ENCODE peak calls at places on chromosomes 11 and 22, in seven cellular contexts. U, W, O, I, E, G and B are unnamed samples.

GRCh38 chr11:7844521-7844920 is 47.8 kb upstream of the OR5P2 start:
- DNase-seq in U (no peak), W (no peak), O (no peak), I (no peak), E (no peak), G (no peak), B (no peak)

GRCh38 chr11:31690041-31690440 is 121.1 kb downstream of the PAX6 start:
- DNase-seq in U (no peak), W (peak), O (no peak), I (no peak), E (no peak), G (no peak), B (no peak)

GRCh38 chr22:49823289-49824045 is 4.2 kb downstream of the BRD1 start:
- DNase-seq in U (no peak), W (no peak), O (no peak), I (no peak), E (no peak), G (no peak), B (no peak)

GRCh38 chr11:57566035-57566504 is 1.4 kb downstream of the UBE2L6 start:
- DNase-seq in U (no peak), W (peak), O (peak), I (peak), E (peak), G (no peak), B (peak)

GRCh38 chr22:28884754-28885375 is 1.5 kb downstream of the ZNRF3 start:
- DNase-seq in U (no peak), W (no peak), O (no peak), I (no peak), E (no peak), G (no peak), B (no peak)

GRCh38 chr11:97140885-97141494 is 751.2 kb downstream of the JRKL start:
- DNase-seq in U (no peak), W (peak), O (peak), I (peak), E (no peak), G (no peak), B (no peak)

GRCh38 chr11:86518211-86518610 is 143.5 kb downstream of the CCDC81 start:
- DNase-seq in U (no peak), W (no peak), O (no peak), I (no peak), E (no peak), G (no peak), B (no peak)

GRCh38 chr11:65868076-65868667 is 4.4 kb downstream of the EFEMP2 start:
- DNase-seq in U (no peak), W (no peak), O (peak), I (no peak), E (peak), G (no peak), B (no peak)

DNA sequence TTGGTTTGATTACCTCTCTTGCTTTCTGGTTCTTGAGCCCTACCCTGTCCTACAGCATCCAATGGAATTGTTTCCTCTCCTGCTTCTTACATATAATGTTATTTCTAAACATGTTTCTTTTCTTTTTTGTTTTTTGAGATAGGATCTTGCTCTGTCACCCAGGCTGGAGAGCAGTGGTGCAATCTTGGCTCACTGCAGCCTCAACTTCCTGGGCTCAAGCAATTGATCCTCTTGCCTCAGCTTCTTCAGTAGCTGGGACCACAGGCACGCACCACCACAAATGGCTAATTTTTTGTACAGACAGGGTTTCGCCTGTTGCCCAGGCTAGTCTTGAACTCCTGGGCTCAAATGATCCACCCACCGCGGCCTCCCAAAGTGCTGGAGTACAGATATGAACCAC is 105.9 kb downstream of the SGSM3 start:
- DNase-seq in U (no peak), W (no peak), O (no peak), I (no peak), E (no peak), G (no peak), B (no peak)
- TF ChIP-seq CTCF in U (no peak), W (no peak), O (no peak), I (no peak), E (no peak), G (no peak), B (no peak)

GRCh38 chr22:39493759-39494158 is 8.3 kb upstream of the MIEF1 start:
- DNase-seq in U (no peak), W (peak), O (no peak), I (no peak), E (no peak), G (no peak), B (no peak)

GRCh38 chr22:39496131-39496838 is 5.8 kb upstream of the MIEF1 start:
- DNase-seq in U (peak), W (peak), O (peak), I (peak), E (peak), G (no peak), B (no peak)

GRCh38 chr22:39491696-39492095 is 10.4 kb upstream of the MIEF1 start:
- DNase-seq in U (no peak), W (no peak), O (no peak), I (no peak), E (no peak), G (no peak), B (no peak)

GRCh38 chr22:39492186-39492585 is 9.9 kb upstream of the MIEF1 start:
- DNase-seq in U (no peak), W (no peak), O (no peak), I (no peak), E (no peak), G (no peak), B (no peak)

GRCh38 chr22:39494471-39495120 is 7.5 kb upstream of the MIEF1 start:
- DNase-seq in U (no peak), W (no peak), O (no peak), I (no peak), E (no peak), G (no peak), B (no peak)
- TF ChIP-seq CTCF in U (no peak), W (no peak), O (no peak), I (no peak), E (no peak), G (no peak), B (no peak)

GRCh38 chr22:48645766-48646165 is 1181.9 kb downstream of the BRD1 start:
- DNase-seq in U (no peak), W (no peak), O (no peak), I (no peak), E (no peak), G (no peak), B (no peak)

GRCh38 chr22:48643066-48643731 is 1184.5 kb downstream of the BRD1 start:
- DNase-seq in U (no peak), W (no peak), O (no peak), I (no peak), E (no peak), G (no peak), B (no peak)

GRCh38 chr22:48642550-48642949 is 1185.1 kb downstream of the BRD1 start:
- DNase-seq in U (no peak), W (no peak), O (no peak), I (no peak), E (no peak), G (no peak), B (no peak)

GRCh38 chr22:48644997-48645396 is 1182.7 kb downstream of the BRD1 start:
- DNase-seq in U (no peak), W (no peak), O (no peak), I (no peak), E (no peak), G (no peak), B (no peak)

GRCh38 chr22:48644108-48644507 is 1183.6 kb downstream of the BRD1 start:
- DNase-seq in U (no peak), W (no peak), O (no peak), I (no peak), E (no peak), G (no peak), B (no peak)
- TF ChIP-seq CTCF in U (no peak), W (no peak), O (no peak), I (no peak), E (no peak), G (no peak), B (no peak)

DNA sequence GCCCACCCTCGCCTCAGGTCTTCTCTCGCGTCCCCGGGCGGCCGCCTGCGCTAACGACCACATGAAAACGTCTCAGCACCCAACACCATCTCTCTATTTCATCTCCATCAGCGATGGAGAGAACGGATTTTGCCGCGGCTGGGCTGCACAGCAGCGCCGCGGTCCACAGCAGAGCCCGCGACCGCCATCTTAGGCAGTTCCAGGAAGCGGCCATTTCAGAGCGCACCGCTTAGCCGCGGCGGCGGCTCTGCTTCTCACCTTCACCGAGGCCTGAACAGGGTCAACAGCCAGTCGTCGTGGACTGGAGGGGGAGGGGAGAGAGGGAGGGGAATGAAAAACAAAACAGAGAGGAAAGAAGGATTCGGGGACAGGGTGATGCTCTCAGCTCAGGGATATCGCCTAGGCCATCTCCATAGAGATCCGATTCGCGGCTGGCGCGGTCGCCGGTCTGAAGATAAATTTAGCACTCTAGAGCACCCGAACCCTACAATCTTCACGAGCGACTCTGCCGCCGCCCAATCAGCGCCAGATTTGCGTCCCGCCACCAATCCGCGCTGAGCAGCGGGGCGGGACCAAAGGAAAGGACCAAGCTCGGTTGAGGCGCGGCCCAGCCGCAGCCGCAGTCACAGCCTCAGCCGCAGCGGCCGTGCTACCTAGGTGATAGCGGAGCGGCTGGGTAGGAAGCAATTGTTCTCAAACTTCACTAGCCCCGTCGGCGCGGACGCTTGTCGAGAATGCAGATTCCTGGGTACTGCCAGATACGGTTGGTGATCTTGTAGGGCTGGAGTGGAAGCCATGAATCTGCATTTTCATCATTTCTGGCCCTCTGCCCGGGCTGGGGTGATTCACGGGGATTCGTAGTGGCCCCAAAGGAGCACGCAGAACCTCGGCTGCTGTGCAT is at the start of gene ZBED5:
- DNase-seq in U (peak), W (peak), O (peak), I (peak), E (peak), G (peak), B (peak)
- TF ChIP-seq CTCF in U (no peak), W (peak), O (peak), I (peak), E (no peak), G (no peak), B (no peak)

GRCh38 chr11:119100246-119100959 is 1.2 kb downstream of the DPAGT1 start:
- DNase-seq in U (peak), W (peak), O (no peak), I (no peak), E (no peak), G (no peak), B (no peak)
- TF ChIP-seq CTCF in U (peak), W (peak), O (peak), I (peak), E (no peak), G (no peak), B (peak)

DNA sequence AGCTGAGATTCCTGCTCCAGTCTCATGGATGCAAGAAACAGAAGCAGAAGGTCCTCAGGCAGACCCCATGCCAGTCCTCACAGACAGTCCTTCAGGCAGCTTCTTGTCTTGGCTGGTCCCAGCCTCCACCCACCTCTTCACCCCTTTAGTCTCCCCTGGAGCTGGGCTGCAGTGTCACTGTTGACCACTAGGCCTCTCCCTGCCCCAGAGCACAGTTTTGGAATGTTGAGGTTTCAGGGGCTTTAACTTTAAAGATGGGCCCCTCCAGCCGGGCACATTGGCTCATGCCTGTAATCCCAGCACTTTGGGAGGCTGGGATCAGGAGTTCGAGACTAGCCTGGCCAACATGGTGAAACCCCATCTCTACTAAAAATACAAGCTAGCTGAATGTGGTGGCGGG is 39.5 kb upstream of the GCAT start:
- DNase-seq in U (no peak), W (no peak), O (no peak), I (no peak), E (no peak), G (no peak), B (no peak)
- TF ChIP-seq CTCF in U (peak), W (peak), O (peak), I (peak), E (no peak), G (no peak), B (no peak)

DNA sequence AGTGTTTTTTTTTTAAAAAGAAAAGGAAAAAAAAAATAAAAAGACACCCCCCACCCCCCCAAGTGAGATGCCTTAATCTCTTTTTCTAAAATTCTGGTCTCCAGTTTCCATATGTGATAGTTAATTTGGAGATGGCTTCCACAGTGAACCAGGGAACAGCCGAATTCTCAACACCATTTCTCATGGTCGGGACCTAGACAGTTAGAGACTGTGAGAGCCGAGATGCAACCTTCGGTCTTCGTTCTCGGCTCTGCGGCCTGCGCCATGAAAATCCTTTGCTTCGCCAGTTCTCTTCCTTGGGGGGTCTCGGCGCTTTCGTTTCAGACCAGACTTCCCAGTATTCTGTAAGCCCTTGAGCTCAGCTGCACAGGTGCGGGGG is 731 bp downstream of the CACNG2 start:
- DNase-seq in U (no peak), W (no peak), O (no peak), I (no peak), E (no peak), G (no peak), B (no peak)
- TF ChIP-seq CTCF in U (no peak), W (no peak), O (no peak), I (no peak), E (no peak), G (no peak), B (no peak)